ENCODE peak calls at places on chromosomes 4 and X, in six cellular contexts. One of them, this sample, is unnamed.

GRCh38 chr4:159158083-159158617 is 55.3 kb downstream of the RAPGEF2 start:
- DNase-seq in OCI-LY7: no peak
- DNase-seq in breast epithelium: no peak
- DNase-seq in cardiac fibroblast: no peak
- DNase-seq in Caco-2: no peak
- DNase-seq in HCT116: no peak
- DNase-seq in this sample: no peak

GRCh38 chr4:126954537-126955291 is 678.0 kb upstream of the INTU start:
- DNase-seq in OCI-LY7: no peak
- DNase-seq in breast epithelium: no peak
- DNase-seq in HCT116: no peak
- DNase-seq in cardiac fibroblast: no peak
- DNase-seq in Caco-2: no peak
- DNase-seq in this sample: no peak

GRCh38 chrX:119240356-119240755 is 4.3 kb downstream of the PGRMC1 start:
- DNase-seq in cardiac fibroblast: peak
- DNase-seq in OCI-LY7: no peak
- DNase-seq in breast epithelium: no peak
- DNase-seq in Caco-2: no peak
- DNase-seq in HCT116: no peak
- DNase-seq in this sample: peak

GRCh38 chr4:105683038-105683437 is 25.5 kb downstream of the INTS12 start:
- DNase-seq in breast epithelium: peak
- DNase-seq in Caco-2: no peak
- DNase-seq in OCI-LY7: no peak
- DNase-seq in HCT116: no peak
- DNase-seq in cardiac fibroblast: no peak
- DNase-seq in this sample: no peak

GRCh38 chr4:5256416-5256815 is 205.1 kb downstream of the STK32B start:
- DNase-seq in OCI-LY7: no peak
- DNase-seq in cardiac fibroblast: no peak
- DNase-seq in breast epithelium: no peak
- DNase-seq in HCT116: no peak
- DNase-seq in Caco-2: no peak
- DNase-seq in this sample: no peak

GRCh38 chr4:101910786-101911373 is 120.3 kb downstream of the BANK1 start:
- DNase-seq in cardiac fibroblast: no peak
- DNase-seq in Caco-2: no peak
- DNase-seq in HCT116: no peak
- DNase-seq in breast epithelium: no peak
- DNase-seq in OCI-LY7: no peak
- DNase-seq in this sample: no peak

GRCh38 chr4:143320113-143320512 is 16.6 kb upstream of the GAB1 start:
- DNase-seq in OCI-LY7: no peak
- DNase-seq in breast epithelium: no peak
- DNase-seq in HCT116: no peak
- DNase-seq in Caco-2: no peak
- DNase-seq in cardiac fibroblast: no peak
- DNase-seq in this sample: no peak

GRCh38 chrX:108557594-108557993 is 118.0 kb downstream of the COL4A5 start:
- DNase-seq in HCT116: no peak
- DNase-seq in cardiac fibroblast: no peak
- DNase-seq in breast epithelium: no peak
- DNase-seq in Caco-2: no peak
- DNase-seq in OCI-LY7: no peak
- DNase-seq in this sample: no peak

GRCh38 chr4:992297-993110 is 700 bp downstream of the SLC26A1 start:
- DNase-seq in OCI-LY7: no peak
- DNase-seq in cardiac fibroblast: no peak
- DNase-seq in Caco-2: peak
- DNase-seq in breast epithelium: peak
- DNase-seq in HCT116: no peak
- DNase-seq in this sample: no peak

GRCh38 chrX:45351478-45351877 is 150.8 kb upstream of the DIPK2B start:
- DNase-seq in OCI-LY7: no peak
- DNase-seq in cardiac fibroblast: peak
- DNase-seq in HCT116: no peak
- DNase-seq in breast epithelium: no peak
- DNase-seq in Caco-2: no peak
- DNase-seq in this sample: peak

GRCh38 chrX:24153175-24153795 is 3.8 kb downstream of the ZFX start:
- DNase-seq in HCT116: no peak
- DNase-seq in cardiac fibroblast: no peak
- DNase-seq in OCI-LY7: peak
- DNase-seq in Caco-2: no peak
- DNase-seq in breast epithelium: no peak
- DNase-seq in this sample: no peak

GRCh38 chrX:44344194-44344593 is 722 bp upstream of the EFHC2 start:
- DNase-seq in Caco-2: no peak
- DNase-seq in OCI-LY7: no peak
- DNase-seq in breast epithelium: no peak
- DNase-seq in HCT116: no peak
- DNase-seq in cardiac fibroblast: no peak
- DNase-seq in this sample: no peak

GRCh38 chr4:103904126-103904525 is 184.3 kb upstream of the TACR3 start:
- DNase-seq in Caco-2: no peak
- DNase-seq in cardiac fibroblast: no peak
- DNase-seq in HCT116: no peak
- DNase-seq in OCI-LY7: no peak
- DNase-seq in breast epithelium: no peak
- DNase-seq in this sample: no peak

GRCh38 chr4:10664408-10664807 is 20.2 kb downstream of the CLNK start:
- DNase-seq in cardiac fibroblast: peak
- DNase-seq in breast epithelium: peak
- DNase-seq in HCT116: no peak
- DNase-seq in Caco-2: no peak
- DNase-seq in OCI-LY7: no peak
- DNase-seq in this sample: peak

GRCh38 chr4:75514949-75515612 is 808 bp downstream of the THAP6 start:
- DNase-seq in Caco-2: no peak
- DNase-seq in cardiac fibroblast: no peak
- DNase-seq in OCI-LY7: peak
- DNase-seq in HCT116: no peak
- DNase-seq in breast epithelium: no peak
- DNase-seq in this sample: no peak

GRCh38 chr4:77184961-77185360 is 28.0 kb downstream of the CCNG2 start:
- DNase-seq in Caco-2: no peak
- DNase-seq in cardiac fibroblast: no peak
- DNase-seq in OCI-LY7: no peak
- DNase-seq in HCT116: no peak
- DNase-seq in breast epithelium: no peak
- DNase-seq in this sample: no peak

GRCh38 chr4:126130200-126130599 is 815.4 kb downstream of the FAT4 start:
- DNase-seq in breast epithelium: no peak
- DNase-seq in OCI-LY7: no peak
- DNase-seq in HCT116: no peak
- DNase-seq in cardiac fibroblast: no peak
- DNase-seq in Caco-2: no peak
- DNase-seq in this sample: no peak

GRCh38 chr4:165464813-165465381 is 86.1 kb downstream of the CPE start:
- DNase-seq in HCT116: no peak
- DNase-seq in cardiac fibroblast: peak
- DNase-seq in Caco-2: peak
- DNase-seq in OCI-LY7: peak
- DNase-seq in breast epithelium: no peak
- DNase-seq in this sample: no peak

GRCh38 chr4:171031338-171031737 is 781.9 kb upstream of the GALNTL6 start:
- DNase-seq in Caco-2: no peak
- DNase-seq in OCI-LY7: no peak
- DNase-seq in cardiac fibroblast: no peak
- DNase-seq in breast epithelium: no peak
- DNase-seq in HCT116: no peak
- DNase-seq in this sample: no peak

GRCh38 chr4:133921280-133922195 is 280.1 kb downstream of the PABPC4L start:
- DNase-seq in cardiac fibroblast: peak
- DNase-seq in HCT116: no peak
- DNase-seq in OCI-LY7: no peak
- DNase-seq in breast epithelium: no peak
- DNase-seq in Caco-2: no peak
- DNase-seq in this sample: no peak
- TF ChIP-seq CTCF in cardiac fibroblast: no peak
- TF ChIP-seq CTCF in HCT116: peak
- TF ChIP-seq CTCF in OCI-LY7: no peak
- TF ChIP-seq CTCF in breast epithelium: no peak
- TF ChIP-seq CTCF in Caco-2: no peak
- TF ChIP-seq CTCF in this sample: no peak

DNA sequence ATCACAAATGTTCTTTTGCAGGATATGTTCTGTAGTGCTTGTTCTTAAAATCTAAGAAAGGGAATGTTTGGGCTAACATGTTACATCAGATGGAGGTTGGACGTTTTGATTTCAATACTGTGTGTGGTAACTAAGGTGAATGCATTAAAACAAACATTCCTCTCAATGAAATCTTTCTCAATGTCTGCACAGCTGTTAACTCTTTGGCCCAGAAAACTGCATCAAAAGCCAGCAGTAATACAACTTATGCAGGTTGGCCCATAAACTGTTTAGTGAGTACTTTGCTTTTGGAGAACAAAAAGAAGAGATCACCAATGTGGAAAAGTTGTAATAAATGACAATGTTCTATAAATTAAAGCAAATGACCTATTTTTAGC is 18.1 kb downstream of the ARSJ start:
- DNase-seq in cardiac fibroblast: peak
- DNase-seq in Caco-2: peak
- DNase-seq in breast epithelium: no peak
- DNase-seq in HCT116: no peak
- DNase-seq in OCI-LY7: no peak
- DNase-seq in this sample: no peak
- H3K4me3 ChIP-seq in cardiac fibroblast: no peak
- H3K4me3 ChIP-seq in Caco-2: no peak
- H3K4me3 ChIP-seq in breast epithelium: no peak
- H3K4me3 ChIP-seq in HCT116: no peak
- H3K4me3 ChIP-seq in OCI-LY7: no peak
- H3K4me3 ChIP-seq in this sample: no peak

GRCh38 chr4:82215800-82216199 is 158.0 kb downstream of the HNRNPD start:
- DNase-seq in Caco-2: no peak
- DNase-seq in cardiac fibroblast: no peak
- DNase-seq in HCT116: no peak
- DNase-seq in breast epithelium: no peak
- DNase-seq in OCI-LY7: no peak
- DNase-seq in this sample: no peak

GRCh38 chr4:82216231-82216630 is 157.6 kb downstream of the HNRNPD start:
- DNase-seq in HCT116: no peak
- DNase-seq in OCI-LY7: no peak
- DNase-seq in Caco-2: no peak
- DNase-seq in cardiac fibroblast: no peak
- DNase-seq in breast epithelium: no peak
- DNase-seq in this sample: no peak

GRCh38 chr4:82219346-82219745 is 154.4 kb downstream of the HNRNPD start:
- DNase-seq in OCI-LY7: no peak
- DNase-seq in Caco-2: no peak
- DNase-seq in cardiac fibroblast: no peak
- DNase-seq in breast epithelium: no peak
- DNase-seq in HCT116: no peak
- DNase-seq in this sample: no peak

GRCh38 chr4:82213485-82214162 is 160.2 kb downstream of the HNRNPD start:
- DNase-seq in cardiac fibroblast: no peak
- DNase-seq in breast epithelium: no peak
- DNase-seq in OCI-LY7: no peak
- DNase-seq in HCT116: no peak
- DNase-seq in Caco-2: no peak
- DNase-seq in this sample: no peak

DNA sequence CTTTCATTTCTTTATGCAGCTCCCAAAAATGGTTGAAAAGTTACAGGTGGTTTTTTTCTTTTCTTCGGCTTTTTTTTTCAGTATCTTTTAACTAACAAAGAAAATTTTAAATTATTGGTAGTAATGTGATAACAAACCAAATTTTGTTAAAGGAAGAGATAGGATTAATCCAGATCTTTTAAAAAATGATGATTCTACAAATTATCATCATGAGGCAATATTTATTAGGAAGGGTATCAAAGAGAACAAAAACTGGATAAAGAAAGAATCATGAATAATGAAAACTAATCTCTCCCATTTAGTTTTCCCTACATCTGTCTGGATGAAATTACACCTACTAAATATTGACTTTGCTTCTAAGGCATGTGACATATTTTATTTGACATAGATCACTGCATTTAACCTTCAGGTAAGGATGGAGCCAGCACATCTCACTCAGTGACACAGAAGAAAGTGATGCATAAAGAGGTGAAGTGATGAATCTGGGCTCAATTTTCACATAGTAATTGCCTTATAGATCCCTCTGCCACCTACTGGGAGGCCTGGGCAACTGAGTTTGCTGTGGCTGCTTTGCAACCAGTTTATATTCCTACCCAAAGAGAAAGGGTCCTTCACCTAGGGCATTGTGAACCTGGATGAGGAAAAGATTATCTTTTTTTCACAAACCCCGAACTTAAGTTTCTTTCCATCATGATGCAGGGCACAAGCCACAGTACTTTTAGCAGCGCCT is 155.6 kb downstream of the HNRNPD start:
- DNase-seq in cardiac fibroblast: peak
- DNase-seq in OCI-LY7: peak
- DNase-seq in Caco-2: peak
- DNase-seq in HCT116: peak
- DNase-seq in breast epithelium: no peak
- DNase-seq in this sample: no peak
- TF ChIP-seq CTCF in cardiac fibroblast: peak
- TF ChIP-seq CTCF in OCI-LY7: peak
- TF ChIP-seq CTCF in Caco-2: peak
- TF ChIP-seq CTCF in HCT116: peak
- TF ChIP-seq CTCF in breast epithelium: no peak
- TF ChIP-seq CTCF in this sample: peak

GRCh38 chr4:150224896-150225591 is 146.8 kb downstream of the DCLK2 start:
- DNase-seq in cardiac fibroblast: peak
- DNase-seq in Caco-2: no peak
- DNase-seq in HCT116: no peak
- DNase-seq in OCI-LY7: no peak
- DNase-seq in breast epithelium: no peak
- DNase-seq in this sample: peak

GRCh38 chr4:150231108-150231770 is 153.0 kb downstream of the DCLK2 start:
- DNase-seq in cardiac fibroblast: no peak
- DNase-seq in HCT116: no peak
- DNase-seq in breast epithelium: no peak
- DNase-seq in OCI-LY7: no peak
- DNase-seq in Caco-2: no peak
- DNase-seq in this sample: no peak

GRCh38 chr4:150230556-150230955 is 152.3 kb downstream of the DCLK2 start:
- DNase-seq in breast epithelium: no peak
- DNase-seq in OCI-LY7: no peak
- DNase-seq in Caco-2: no peak
- DNase-seq in HCT116: no peak
- DNase-seq in cardiac fibroblast: no peak
- DNase-seq in this sample: no peak

GRCh38 chr4:150232029-150232428 is 153.8 kb downstream of the DCLK2 start:
- DNase-seq in Caco-2: no peak
- DNase-seq in OCI-LY7: no peak
- DNase-seq in breast epithelium: no peak
- DNase-seq in HCT116: no peak
- DNase-seq in cardiac fibroblast: no peak
- DNase-seq in this sample: no peak

DNA sequence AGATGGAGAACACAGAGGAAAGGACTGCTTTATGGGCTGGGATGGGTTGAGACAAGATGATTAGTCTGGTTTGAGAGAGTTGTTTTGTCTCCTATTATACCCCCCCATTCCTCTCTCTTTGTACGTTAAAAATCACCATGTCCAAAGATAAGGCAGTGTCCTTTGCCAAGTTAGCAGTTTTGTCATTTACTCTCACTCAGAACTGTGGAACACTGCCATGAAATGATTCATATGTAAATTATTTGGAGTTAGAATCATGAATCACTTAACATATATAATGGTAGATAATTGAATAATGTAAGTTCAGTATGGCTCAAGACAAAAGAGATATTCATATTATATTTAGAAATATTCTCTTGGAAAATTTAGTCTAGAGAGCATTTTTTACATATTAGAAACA is 151.3 kb downstream of the DCLK2 start:
- DNase-seq in OCI-LY7: no peak
- DNase-seq in breast epithelium: no peak
- DNase-seq in Caco-2: no peak
- DNase-seq in cardiac fibroblast: peak
- DNase-seq in HCT116: no peak
- DNase-seq in this sample: no peak
- H3K4me3 ChIP-seq in OCI-LY7: no peak
- H3K4me3 ChIP-seq in breast epithelium: no peak
- H3K4me3 ChIP-seq in Caco-2: no peak
- H3K4me3 ChIP-seq in cardiac fibroblast: no peak
- H3K4me3 ChIP-seq in HCT116: no peak
- H3K4me3 ChIP-seq in this sample: no peak

This sample was measured in AG09309.